ENCODE peak calls at places on chromosomes 3 and 15, in seven cellular contexts. I is ovary, P is thoracic aorta, U is neural progenitor cell, Y is suprapubic skin, C is breast epithelium, W is GM06990. E is an unnamed sample.

GRCh38 chr15:69046781-69047180 is 32.3 kb downstream of the NOX5 start:
- DNase-seq in I (no peak), P (no peak), U (no peak), Y (no peak), C (no peak), W (no peak), E (no peak)

GRCh38 chr3:142022381-142022780 is 127.0 kb downstream of the TFDP2 start:
- DNase-seq in I (no peak), P (no peak), U (peak; percentile 7), Y (no peak), C (no peak), W (no peak), E (no peak)

GRCh38 chr15:39195988-39196486 is 384.8 kb upstream of the THBS1 start:
- DNase-seq in I (no peak), P (no peak), U (no peak), Y (no peak), C (no peak), W (peak; percentile 22), E (peak; percentile 99)

GRCh38 chr15:62462721-62463120 is 297.6 kb upstream of the C2CD4B start:
- DNase-seq in I (no peak), P (no peak), U (no peak), Y (no peak), C (no peak), W (no peak), E (no peak)

GRCh38 chr3:140176526-140176925 is 241.5 kb downstream of the CLSTN2 start:
- DNase-seq in I (no peak), P (no peak), U (no peak), Y (no peak), C (no peak), W (no peak), E (no peak)

GRCh38 chr3:116981088-116981487 is 271.5 kb downstream of the TUSC7 start:
- DNase-seq in I (no peak), P (no peak), U (no peak), Y (no peak), C (no peak), W (no peak), E (no peak)

GRCh38 chr15:60389261-60390077 is 8.3 kb downstream of the ANXA2 start:
- DNase-seq in I (no peak), P (no peak), U (no peak), Y (no peak), C (no peak), W (peak; percentile 27), E (peak; percentile 27)

GRCh38 chr3:39911465-39912309 is 102.3 kb downstream of the MYRIP start:
- DNase-seq in I (no peak), P (no peak), U (no peak), Y (no peak), C (no peak), W (no peak), E (peak; percentile 33)

GRCh38 chr15:55401786-55402246 is 6.3 kb downstream of the CCPG1 start:
- DNase-seq in I (no peak), P (no peak), U (no peak), Y (no peak), C (no peak), W (no peak), E (no peak)

GRCh38 chr3:46725663-46726314 is 8.1 kb upstream of the PRSS50 start:
- DNase-seq in I (no peak), P (no peak), U (no peak), Y (no peak), C (peak; percentile 35), W (no peak), E (no peak)

GRCh38 chr3:17678116-17678741 is 64.2 kb downstream of the TBC1D5 start:
- DNase-seq in I (no peak), P (no peak), U (no peak), Y (no peak), C (no peak), W (no peak), E (peak; percentile 65)

GRCh38 chr15:96629501-96629900 is 299.0 kb downstream of the NR2F2 start:
- DNase-seq in I (peak; percentile 57), P (no peak), U (no peak), Y (no peak), C (no peak), W (no peak), E (no peak)

GRCh38 chr3:24046214-24046613 is 101.1 kb downstream of the NR1D2 start:
- DNase-seq in I (no peak), P (no peak), U (no peak), Y (no peak), C (no peak), W (no peak), E (no peak)

GRCh38 chr15:100515758-100516157 is 13.0 kb downstream of the CERS3 start:
- DNase-seq in I (no peak), P (no peak), U (no peak), Y (no peak), C (no peak), W (no peak), E (no peak)

GRCh38 chr3:171842864-171843511 is at the start of gene TMEM212:
- DNase-seq in I (no peak), P (no peak), U (peak; percentile 63), Y (no peak), C (no peak), W (no peak), E (peak; percentile 46)

GRCh38 chr15:61157933-61158332 is 71.2 kb downstream of the RORA start:
- DNase-seq in I (no peak), P (no peak), U (no peak), Y (peak; percentile 83), C (no peak), W (no peak), E (no peak)

GRCh38 chr3:72397586-72397985 is 450.7 kb downstream of the SHQ1 start:
- DNase-seq in I (no peak), P (no peak), U (no peak), Y (no peak), C (no peak), W (no peak), E (no peak)

GRCh38 chr3:112814256-112814655 is 32.4 kb downstream of the CD200R1L start:
- DNase-seq in I (no peak), P (no peak), U (peak; percentile 34), Y (no peak), C (no peak), W (no peak), E (peak; percentile 74)

GRCh38 chr3:115830764-115831395 is 207.6 kb downstream of the GAP43 start:
- DNase-seq in I (no peak), P (no peak), U (peak; percentile 28), Y (no peak), C (no peak), W (no peak), E (peak; percentile 86)

GRCh38 chr15:33968224-33968623 is at the start of gene CHRM5:
- DNase-seq in I (no peak), P (no peak), U (no peak), Y (no peak), C (no peak), W (no peak), E (no peak)

GRCh38 chr15:56532766-56533455 is 68.0 kb upstream of the MNS1 start:
- DNase-seq in I (no peak), P (no peak), U (no peak), Y (no peak), C (no peak), W (no peak), E (no peak)

DNA sequence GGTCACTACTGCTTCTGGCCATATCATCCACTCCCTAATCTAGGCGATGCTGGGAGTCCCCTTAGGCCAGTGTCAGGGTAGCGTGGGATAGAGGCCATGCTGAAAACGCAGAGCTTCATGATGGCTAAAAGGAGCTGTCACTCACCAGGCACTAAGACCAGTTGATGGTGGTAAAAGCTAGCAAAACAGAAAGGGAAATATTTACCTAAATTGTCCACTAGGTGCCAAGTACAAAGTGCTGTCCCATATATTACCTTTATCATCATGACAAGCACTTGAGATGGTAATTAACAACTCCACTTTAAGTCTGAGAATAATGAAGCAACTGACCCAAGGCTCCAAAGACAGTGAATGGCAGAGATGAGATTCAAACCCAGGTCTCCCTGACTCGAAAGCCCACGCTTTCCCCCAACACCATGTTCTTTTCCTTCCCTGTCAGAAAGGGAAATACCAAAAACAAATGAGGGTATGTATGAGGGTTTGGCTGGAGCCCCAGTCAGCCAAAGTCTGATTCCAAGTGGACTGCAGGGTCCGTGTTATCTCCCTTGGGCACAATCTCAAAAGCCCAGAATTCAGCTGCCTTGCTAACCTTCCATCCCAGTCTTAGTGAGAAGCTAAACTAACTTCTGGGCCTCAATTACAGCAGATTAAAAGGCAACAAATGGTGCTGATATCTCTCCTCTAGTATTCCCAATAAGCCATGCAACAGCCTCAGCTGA is 84.7 kb downstream of the RBPMS2 start:
- DNase-seq in I (peak; percentile 62), P (no peak), U (no peak), Y (no peak), C (peak; percentile 9), W (no peak), E (no peak)
- H3K4me3 ChIP-seq in I (no peak overlapping the region), P (no peak overlapping the region), U (no peak overlapping the region), Y (no peak overlapping the region), C (no peak overlapping the region), W (no peak overlapping the region), E (no peak overlapping the region)

GRCh38 chr3:11045536-11045935 is 53.0 kb downstream of the SLC6A1 start:
- DNase-seq in I (no peak), P (no peak), U (no peak), Y (no peak), C (no peak), W (no peak), E (no peak)
- TF ChIP-seq CTCF in I (no peak), P (no peak), U (peak; percentile 35), Y (no peak), C (no peak), W (no peak), E (no peak)

DNA sequence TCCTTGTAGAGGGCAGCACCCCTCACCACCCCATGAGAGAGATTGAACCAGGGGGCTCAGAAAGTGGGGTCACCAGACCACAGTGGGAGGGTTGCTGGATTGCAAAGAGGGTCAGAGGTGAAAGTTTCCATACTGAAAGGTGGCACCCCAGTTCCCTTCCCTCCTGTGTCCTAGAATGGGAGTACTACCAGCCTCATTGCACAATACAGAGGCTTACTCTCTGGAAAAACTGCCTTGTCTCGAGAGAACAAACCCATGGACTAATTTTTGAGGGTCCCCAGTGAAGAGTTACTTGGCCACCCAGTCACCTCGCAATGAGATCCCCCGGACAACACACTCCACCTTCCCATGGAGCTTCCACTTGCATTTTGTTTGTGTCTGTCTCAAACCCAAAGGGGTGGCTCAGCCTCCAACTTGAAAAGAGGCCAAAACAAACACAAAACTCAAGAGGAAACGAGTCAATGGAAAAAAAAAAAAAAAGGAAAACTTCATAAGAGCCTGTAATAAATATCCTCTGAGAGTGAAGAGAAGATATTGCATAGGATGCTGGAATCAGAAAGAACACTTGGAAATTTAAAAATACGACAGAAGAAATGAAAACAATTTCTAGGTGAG is 18.6 kb downstream of the MESP2 start:
- DNase-seq in I (no peak), P (no peak), U (no peak), Y (no peak), C (no peak), W (no peak), E (peak; percentile 62)
- H3K36me3 ChIP-seq in I (no peaks in the 10 kb centered on the region), P (no peaks in the 10 kb centered on the region), U (no peaks in the 10 kb centered on the region), Y (peaks cover 70% of the 10 kb centered on the region), C (no peaks in the 10 kb centered on the region), W (no peaks in the 10 kb centered on the region), E (no peaks in the 10 kb centered on the region)

DNA sequence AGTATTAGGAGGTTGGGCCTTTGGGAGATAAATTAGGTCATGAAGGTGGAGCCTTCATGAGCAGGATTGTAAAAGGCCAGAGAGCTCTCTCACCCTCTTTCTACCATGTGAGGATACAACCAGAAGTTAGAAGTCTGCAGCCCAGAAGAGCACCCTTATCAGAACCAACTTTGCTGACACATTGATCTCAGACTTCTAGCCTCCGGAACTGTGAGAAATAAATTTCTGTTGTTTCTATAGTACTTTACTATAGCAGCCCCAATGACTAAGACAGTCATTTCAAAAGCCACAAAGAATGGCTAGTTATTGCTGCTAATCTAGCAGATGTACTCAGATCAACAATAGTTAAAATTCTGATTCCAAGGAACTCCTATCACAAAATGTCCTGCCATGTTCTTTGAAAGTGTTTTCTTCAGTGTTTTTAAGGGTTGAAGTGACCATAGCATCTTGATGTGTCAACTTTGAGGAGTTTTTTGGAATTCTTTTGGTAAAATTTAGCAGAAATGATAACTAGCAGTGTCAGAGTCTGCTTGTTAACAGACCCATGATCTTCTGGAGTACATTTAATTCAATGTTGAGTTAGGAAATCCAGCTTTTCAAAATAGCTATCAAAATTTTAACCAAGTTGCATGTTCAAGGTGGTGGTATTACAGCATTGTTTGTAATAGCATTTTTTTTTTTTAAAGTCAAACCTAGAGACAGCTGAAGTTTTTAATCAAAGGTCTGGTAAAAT is 10.3 kb downstream of the DZIP3 start:
- DNase-seq in I (no peak), P (no peak), U (no peak), Y (no peak), C (no peak), W (no peak), E (no peak)
- H3K4me3 ChIP-seq in I (no peak overlapping the region), P (no peak overlapping the region), U (no peak overlapping the region), Y (no peak overlapping the region), C (no peak overlapping the region), W (no peak overlapping the region), E (no peak overlapping the region)

E was measured in bronchial epithelial cell.